ENCODE peak calls at places on chromosomes 7 and 10, in nine cellular contexts. X is spleen, J is upper lobe of left lung, O is neural progenitor cell, U is psoas muscle, K is tibial nerve, F is aorta, Z is heart left ventricle, N is GM23248. G is an unnamed sample.

GRCh38 chr10:71033396-71033980 is 145.1 kb upstream of the PCBD1 start:
- DNase-seq in X (peak; percentile 67), J (no peak), O (no peak), U (no peak), K (no peak), F (no peak), Z (no peak), N (no peak), G (no peak)

GRCh38 chr7:54111850-54112249 is 430.3 kb upstream of the VSTM2A start:
- DNase-seq in X (no peak), J (no peak), O (no peak), U (no peak), K (no peak), F (no peak), Z (no peak), N (no peak), G (no peak)

GRCh38 chr7:74275401-74275881 is 13.8 kb upstream of the CLIP2 start:
- DNase-seq in X (no peak), J (no peak), O (peak; percentile 46), U (no peak), K (no peak), F (no peak), Z (no peak), N (no peak), G (peak; percentile 61)

GRCh38 chr10:9709849-9710248 is 1307.8 kb upstream of the CELF2 start:
- DNase-seq in X (no peak), J (no peak), O (no peak), U (no peak), K (no peak), F (no peak), Z (no peak), N (no peak), G (no peak)

GRCh38 chr10:118754132-118754555 is 626 bp downstream of the CACUL1 start:
- DNase-seq in X (peak; percentile 92), J (peak; percentile 70), O (peak; percentile 83), U (peak; percentile 81), K (no peak), F (peak; percentile 62), Z (peak; percentile 40), N (peak; percentile 63), G (no peak)

GRCh38 chr7:130345106-130345505 is 490 bp downstream of the CPA5 start:
- DNase-seq in X (no peak), J (no peak), O (peak; percentile 86), U (no peak), K (no peak), F (no peak), Z (no peak), N (no peak), G (no peak)

GRCh38 chr7:29285451-29285807 is 90.9 kb downstream of the CHN2 start:
- DNase-seq in X (no peak), J (no peak), O (no peak), U (no peak), K (no peak), F (no peak), Z (no peak), N (peak; percentile 88), G (no peak)

GRCh38 chr7:132580277-132580676 is 4.0 kb upstream of the PLXNA4 start:
- DNase-seq in X (no peak), J (no peak), O (no peak), U (no peak), K (no peak), F (no peak), Z (no peak), N (peak; percentile 27), G (no peak)

GRCh38 chr7:155948845-155949244 is 136.6 kb upstream of the SHH start:
- DNase-seq in X (no peak), J (no peak), O (no peak), U (no peak), K (no peak), F (no peak), Z (no peak), N (no peak), G (no peak)

GRCh38 chr7:157480651-157481050 is 143.8 kb downstream of the DNAJB6 start:
- DNase-seq in X (peak; percentile 69), J (no peak), O (no peak), U (no peak), K (no peak), F (no peak), Z (no peak), N (no peak), G (no peak)

GRCh38 chr10:44801383-44802327 is 109.5 kb upstream of the TMEM72 start:
- DNase-seq in X (no peak), J (peak; percentile 93), O (no peak), U (peak; percentile 82), K (peak; percentile 51), F (peak; percentile 91), Z (peak; percentile 94), N (peak; percentile 67), G (no peak)

DNA sequence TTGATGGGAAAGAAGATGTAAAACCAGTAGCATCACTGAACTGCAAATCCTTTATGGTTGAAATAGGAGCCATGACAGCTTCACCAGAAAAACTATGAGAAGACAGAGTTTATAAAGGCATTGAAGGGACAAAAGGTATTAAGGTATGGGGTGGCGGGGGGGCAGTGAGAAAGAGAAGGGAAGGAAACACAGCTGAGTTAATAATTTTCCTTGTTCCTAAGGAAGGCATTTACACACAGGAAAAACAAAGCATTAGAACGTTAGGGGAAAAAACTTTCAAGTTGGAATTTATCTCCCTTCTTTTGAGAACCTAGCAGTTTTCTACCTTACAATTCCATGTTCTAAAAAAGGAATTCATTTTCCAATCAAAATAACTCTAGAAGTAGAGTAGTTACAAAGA is 4.4 kb downstream of the LARP4B start:
- DNase-seq in X (no peak), J (no peak), O (no peak), U (no peak), K (no peak), F (no peak), Z (no peak), N (no peak), G (no peak)
- H3K27ac ChIP-seq in X (no peak overlapping the region), J (no peak overlapping the region), O (no peak overlapping the region), U (no peak overlapping the region), K (no peak overlapping the region), F (no peak overlapping the region), Z (no peak overlapping the region), N (no peak overlapping the region), G (no peak overlapping the region)

DNA sequence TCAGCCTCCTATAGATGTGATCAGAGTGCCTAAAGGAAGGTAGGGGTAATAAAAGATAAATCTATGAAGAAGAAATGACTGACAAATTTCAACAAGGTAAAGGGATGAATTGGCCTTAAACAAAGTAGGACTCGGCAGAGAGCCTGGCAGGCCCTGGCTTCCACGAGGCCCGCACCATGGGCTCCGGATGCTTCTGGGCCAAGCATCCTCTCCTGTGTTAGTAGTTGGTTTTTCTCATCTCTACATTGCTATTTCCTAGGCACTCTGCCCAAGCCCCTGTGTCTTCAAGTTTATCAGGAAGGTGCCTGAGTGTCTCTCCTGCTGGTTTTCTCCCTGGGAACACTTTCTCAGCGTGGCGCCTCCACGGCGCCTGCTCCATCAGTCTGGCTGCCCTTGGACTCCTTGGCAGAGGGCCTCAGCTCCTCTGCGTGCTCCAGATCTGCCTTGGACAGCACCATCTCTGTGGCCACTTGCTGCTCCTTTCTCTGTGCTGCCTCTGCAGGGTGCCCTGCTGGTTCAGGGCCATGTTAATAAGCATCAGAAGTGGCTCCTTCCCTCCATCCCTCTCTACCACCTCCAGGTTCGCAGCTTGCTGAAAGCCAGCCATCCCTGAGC is 413.3 kb upstream of the DPP6 start:
- DNase-seq in X (no peak), J (no peak), O (no peak), U (no peak), K (no peak), F (no peak), Z (no peak), N (no peak), G (no peak)
- H3K9me3 ChIP-seq in X (peaks cover 50% of the 10 kb centered on the region), J (no peaks in the 10 kb centered on the region), O (peaks cover 41% of the 10 kb centered on the region), U (peaks cover 14% of the 10 kb centered on the region), K (peaks cover 36% of the 10 kb centered on the region), F (peaks cover 2% of the 10 kb centered on the region), Z (peaks cover 23% of the 10 kb centered on the region), N (no peaks in the 10 kb centered on the region), G (peaks cover 1% of the 10 kb centered on the region)

DNA sequence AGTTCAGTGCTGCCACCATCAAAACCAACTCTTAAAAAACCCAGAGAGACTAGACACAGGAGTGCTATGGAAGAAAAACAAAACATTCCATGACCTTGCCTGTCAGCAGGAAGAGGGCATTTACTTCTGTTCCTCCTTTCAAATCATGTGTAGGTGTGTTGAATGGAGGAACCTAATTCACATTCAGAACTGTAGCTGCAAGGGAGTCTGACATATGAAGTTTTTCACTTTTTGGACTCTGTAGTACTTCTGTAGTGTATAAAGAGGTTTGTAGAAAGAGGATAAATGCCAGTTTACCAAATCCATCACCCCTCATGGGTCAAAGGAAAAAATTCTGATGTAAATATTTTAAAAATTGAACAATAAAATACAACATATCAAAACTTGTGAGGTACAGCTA is 51.1 kb upstream of the SYPL1 start:
- DNase-seq in X (no peak), J (no peak), O (no peak), U (no peak), K (no peak), F (no peak), Z (no peak), N (no peak), G (no peak)
- H3K4me1 ChIP-seq in X (no peaks in the 10 kb centered on the region), J (peaks cover 8% of the 10 kb centered on the region), O (no peaks in the 10 kb centered on the region), U (peaks cover 20% of the 10 kb centered on the region), K (peaks cover 22% of the 10 kb centered on the region), F (no peaks in the 10 kb centered on the region), Z (peaks cover 8% of the 10 kb centered on the region), N (peaks cover 18% of the 10 kb centered on the region), G (no peaks in the 10 kb centered on the region)

GRCh38 chr10:50512214-50512595 is 111.6 kb downstream of the SGMS1 start:
- DNase-seq in X (no peak), J (no peak), O (no peak), U (no peak), K (no peak), F (no peak), Z (no peak), N (no peak), G (no peak)

GRCh38 chr10:50510517-50511473 is 113.0 kb downstream of the SGMS1 start:
- DNase-seq in X (no peak), J (no peak), O (no peak), U (no peak), K (no peak), F (no peak), Z (no peak), N (no peak), G (no peak)

GRCh38 chr10:50512743-50513416 is 110.9 kb downstream of the SGMS1 start:
- DNase-seq in X (no peak), J (no peak), O (no peak), U (no peak), K (no peak), F (no peak), Z (no peak), N (no peak), G (no peak)

GRCh38 chr10:50513956-50514355 is 109.8 kb downstream of the SGMS1 start:
- DNase-seq in X (no peak), J (no peak), O (no peak), U (no peak), K (no peak), F (no peak), Z (no peak), N (no peak), G (no peak)

DNA sequence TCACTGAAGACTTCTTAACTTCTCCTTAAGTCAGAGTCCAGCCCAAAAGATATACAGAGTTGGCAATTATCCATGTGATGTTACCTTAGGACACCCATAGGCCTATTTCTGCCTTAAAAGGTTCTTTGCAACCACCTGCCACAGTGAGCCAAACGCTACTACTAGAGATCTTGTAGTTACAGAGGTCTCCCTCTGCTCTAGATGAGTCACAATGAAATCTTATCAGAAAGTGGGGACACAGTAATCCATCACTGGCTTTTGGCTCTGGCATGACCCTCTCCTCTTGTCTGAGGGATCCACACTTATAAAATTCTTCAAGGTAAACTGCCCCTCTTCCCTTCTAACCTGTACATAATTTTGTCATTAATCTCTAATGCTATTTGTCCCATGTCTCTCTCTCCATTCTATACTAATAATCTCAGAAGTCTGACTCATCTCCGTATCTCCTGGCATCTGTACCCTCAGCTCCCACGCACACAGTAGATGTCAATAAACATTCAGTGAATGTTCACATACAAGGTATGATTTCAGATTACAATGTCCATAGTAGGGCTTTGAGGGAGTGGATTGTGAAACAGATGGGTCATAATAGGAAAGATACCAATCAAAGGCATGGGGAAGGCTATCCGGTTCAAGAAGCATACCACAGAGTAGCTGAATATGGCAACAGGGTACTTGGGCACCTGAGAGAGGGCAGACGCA is 112.1 kb downstream of the SGMS1 start:
- DNase-seq in X (no peak), J (no peak), O (no peak), U (no peak), K (no peak), F (no peak), Z (no peak), N (no peak), G (no peak)
- H3K27ac ChIP-seq in X (no peak overlapping the region), J (no peak overlapping the region), O (no peak overlapping the region), U (no peak overlapping the region), K (peak overlapping the region; percentile 93), F (no peak overlapping the region), Z (no peak overlapping the region), N (no peak overlapping the region), G (no peak overlapping the region)

G was measured in iPS DF 6.9.